ENCODE peak calls at places on chromosomes 12 and 14, in six cellular contexts. One of them, this sample, is unnamed.

GRCh38 chr14:57725399-57726077 is 140.4 kb downstream of the SLC35F4 start:
- DNase-seq in lower leg skin: no peak
- DNase-seq in lung: no peak
- DNase-seq in mucosa of descending colon: no peak
- DNase-seq in uterus: no peak
- DNase-seq in CD4-positive, alpha-beta T cell: no peak
- DNase-seq in this sample: no peak

GRCh38 chr12:79661629-79662028 is 29.1 kb downstream of the PAWR start:
- DNase-seq in lower leg skin: no peak
- DNase-seq in lung: no peak
- DNase-seq in mucosa of descending colon: no peak
- DNase-seq in uterus: no peak
- DNase-seq in CD4-positive, alpha-beta T cell: no peak
- DNase-seq in this sample: no peak

GRCh38 chr12:76080017-76080728 is 4.3 kb downstream of the NAP1L1 start:
- DNase-seq in lower leg skin: no peak
- DNase-seq in lung: no peak
- DNase-seq in mucosa of descending colon: no peak
- DNase-seq in uterus: no peak
- DNase-seq in CD4-positive, alpha-beta T cell: no peak
- DNase-seq in this sample: no peak

GRCh38 chr12:28780096-28780495 is 369.0 kb upstream of the FAR2 start:
- DNase-seq in lower leg skin: peak
- DNase-seq in lung: no peak
- DNase-seq in mucosa of descending colon: no peak
- DNase-seq in uterus: no peak
- DNase-seq in CD4-positive, alpha-beta T cell: no peak
- DNase-seq in this sample: no peak

GRCh38 chr12:48824112-48824511 is 5.8 kb downstream of the CACNB3 start:
- DNase-seq in lower leg skin: no peak
- DNase-seq in lung: peak
- DNase-seq in mucosa of descending colon: no peak
- DNase-seq in uterus: no peak
- DNase-seq in CD4-positive, alpha-beta T cell: no peak
- DNase-seq in this sample: peak

GRCh38 chr14:92690171-92691011 is 58.0 kb downstream of the LGMN start:
- DNase-seq in lower leg skin: no peak
- DNase-seq in lung: peak
- DNase-seq in mucosa of descending colon: peak
- DNase-seq in uterus: peak
- DNase-seq in CD4-positive, alpha-beta T cell: no peak
- DNase-seq in this sample: peak

GRCh38 chr12:127810026-127810425 is 456.9 kb upstream of the TMEM132C start:
- DNase-seq in lower leg skin: peak
- DNase-seq in lung: no peak
- DNase-seq in mucosa of descending colon: peak
- DNase-seq in uterus: no peak
- DNase-seq in CD4-positive, alpha-beta T cell: no peak
- DNase-seq in this sample: no peak

GRCh38 chr12:464484-465267 is 4.9 kb downstream of the B4GALNT3 start:
- DNase-seq in lower leg skin: no peak
- DNase-seq in lung: no peak
- DNase-seq in mucosa of descending colon: no peak
- DNase-seq in uterus: no peak
- DNase-seq in CD4-positive, alpha-beta T cell: no peak
- DNase-seq in this sample: no peak

GRCh38 chr14:72443991-72444431 is 449.9 kb downstream of the DPF3 start:
- DNase-seq in lower leg skin: no peak
- DNase-seq in lung: no peak
- DNase-seq in mucosa of descending colon: peak
- DNase-seq in uterus: no peak
- DNase-seq in CD4-positive, alpha-beta T cell: no peak
- DNase-seq in this sample: peak

GRCh38 chr14:105066285-105067071 is 1.2 kb upstream of the GPR132 start:
- DNase-seq in lower leg skin: no peak
- DNase-seq in lung: no peak
- DNase-seq in mucosa of descending colon: no peak
- DNase-seq in uterus: no peak
- DNase-seq in CD4-positive, alpha-beta T cell: no peak
- DNase-seq in this sample: peak

GRCh38 chr12:92493816-92494215 is 209.0 kb upstream of the PLEKHG7 start:
- DNase-seq in lower leg skin: no peak
- DNase-seq in lung: no peak
- DNase-seq in mucosa of descending colon: no peak
- DNase-seq in uterus: no peak
- DNase-seq in CD4-positive, alpha-beta T cell: no peak
- DNase-seq in this sample: peak

GRCh38 chr14:38124496-38124895 is 83.2 kb upstream of the SSTR1 start:
- DNase-seq in lower leg skin: no peak
- DNase-seq in lung: no peak
- DNase-seq in mucosa of descending colon: no peak
- DNase-seq in uterus: no peak
- DNase-seq in CD4-positive, alpha-beta T cell: no peak
- DNase-seq in this sample: no peak

GRCh38 chr14:93946104-93946503 is 19.0 kb downstream of the FAM181A start:
- DNase-seq in lower leg skin: no peak
- DNase-seq in lung: no peak
- DNase-seq in mucosa of descending colon: no peak
- DNase-seq in uterus: no peak
- DNase-seq in CD4-positive, alpha-beta T cell: no peak
- DNase-seq in this sample: no peak

GRCh38 chr14:20656274-20656673 is 14.8 kb upstream of the OR6S1 start:
- DNase-seq in lower leg skin: no peak
- DNase-seq in lung: no peak
- DNase-seq in mucosa of descending colon: no peak
- DNase-seq in uterus: no peak
- DNase-seq in CD4-positive, alpha-beta T cell: no peak
- DNase-seq in this sample: no peak

GRCh38 chr14:93683241-93683640 is 105.0 kb downstream of the PRIMA1 start:
- DNase-seq in lower leg skin: no peak
- DNase-seq in lung: no peak
- DNase-seq in mucosa of descending colon: peak
- DNase-seq in uterus: no peak
- DNase-seq in CD4-positive, alpha-beta T cell: no peak
- DNase-seq in this sample: peak

GRCh38 chr12:61362037-61362436 is 898.2 kb upstream of the USP15 start:
- DNase-seq in lower leg skin: no peak
- DNase-seq in lung: no peak
- DNase-seq in mucosa of descending colon: no peak
- DNase-seq in uterus: no peak
- DNase-seq in CD4-positive, alpha-beta T cell: no peak
- DNase-seq in this sample: no peak

GRCh38 chr12:61365001-61365400 is 895.2 kb upstream of the USP15 start:
- DNase-seq in lower leg skin: no peak
- DNase-seq in lung: no peak
- DNase-seq in mucosa of descending colon: no peak
- DNase-seq in uterus: no peak
- DNase-seq in CD4-positive, alpha-beta T cell: no peak
- DNase-seq in this sample: no peak

GRCh38 chr12:61367281-61367785 is 892.9 kb upstream of the USP15 start:
- DNase-seq in lower leg skin: no peak
- DNase-seq in lung: no peak
- DNase-seq in mucosa of descending colon: no peak
- DNase-seq in uterus: no peak
- DNase-seq in CD4-positive, alpha-beta T cell: no peak
- DNase-seq in this sample: no peak
- TF ChIP-seq CTCF in lower leg skin: no peak
- TF ChIP-seq CTCF in lung: no peak
- TF ChIP-seq CTCF in mucosa of descending colon: no peak
- TF ChIP-seq CTCF in uterus: no peak
- TF ChIP-seq CTCF in CD4-positive, alpha-beta T cell: no peak
- TF ChIP-seq CTCF in this sample: no peak

GRCh38 chr14:80956105-80956504 is 684 bp downstream of the TSHR start:
- DNase-seq in lower leg skin: no peak
- DNase-seq in lung: no peak
- DNase-seq in mucosa of descending colon: no peak
- DNase-seq in uterus: no peak
- DNase-seq in CD4-positive, alpha-beta T cell: no peak
- DNase-seq in this sample: no peak

GRCh38 chr14:80951491-80951890 is 3.9 kb upstream of the TSHR start:
- DNase-seq in lower leg skin: no peak
- DNase-seq in lung: no peak
- DNase-seq in mucosa of descending colon: no peak
- DNase-seq in uterus: no peak
- DNase-seq in CD4-positive, alpha-beta T cell: no peak
- DNase-seq in this sample: no peak

GRCh38 chr14:80955434-80955939 is at the start of gene TSHR:
- DNase-seq in lower leg skin: no peak
- DNase-seq in lung: no peak
- DNase-seq in mucosa of descending colon: no peak
- DNase-seq in uterus: no peak
- DNase-seq in CD4-positive, alpha-beta T cell: no peak
- DNase-seq in this sample: no peak

GRCh38 chr14:80956922-80957321 is 1.5 kb downstream of the TSHR start:
- DNase-seq in lower leg skin: no peak
- DNase-seq in lung: no peak
- DNase-seq in mucosa of descending colon: peak
- DNase-seq in uterus: no peak
- DNase-seq in CD4-positive, alpha-beta T cell: no peak
- DNase-seq in this sample: no peak

DNA sequence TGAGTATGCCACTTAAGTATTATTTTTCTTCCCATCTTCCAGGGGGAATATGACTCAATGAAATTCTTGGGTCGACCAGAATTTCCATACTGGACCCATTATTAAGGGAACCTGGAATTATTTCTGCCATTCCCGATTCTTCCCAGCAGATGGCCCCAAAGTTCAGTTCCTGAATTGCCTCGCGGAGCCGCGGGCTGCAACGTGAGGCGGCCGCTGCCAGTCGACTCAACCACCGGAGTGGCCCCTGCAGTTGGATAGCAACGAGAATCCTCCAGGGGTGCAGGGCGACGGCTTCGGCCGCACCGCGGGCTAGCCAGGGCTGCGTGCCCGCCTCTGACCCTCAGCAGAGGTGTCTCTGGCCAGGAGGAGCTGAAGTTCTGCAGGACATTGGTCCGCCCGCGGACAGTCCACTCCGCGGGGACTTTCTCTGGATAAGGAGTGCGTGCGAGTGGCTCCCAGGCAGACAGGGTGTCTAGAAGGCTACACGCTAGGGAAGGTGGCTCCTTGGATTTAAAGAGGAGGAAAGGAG is 586 bp upstream of the TSHR start:
- DNase-seq in lower leg skin: peak
- DNase-seq in lung: peak
- DNase-seq in mucosa of descending colon: peak
- DNase-seq in uterus: peak
- DNase-seq in CD4-positive, alpha-beta T cell: peak
- DNase-seq in this sample: peak
- TF ChIP-seq CTCF in lower leg skin: no peak
- TF ChIP-seq CTCF in lung: peak
- TF ChIP-seq CTCF in mucosa of descending colon: peak
- TF ChIP-seq CTCF in uterus: peak
- TF ChIP-seq CTCF in CD4-positive, alpha-beta T cell: peak
- TF ChIP-seq CTCF in this sample: peak

GRCh38 chr12:2273288-2273687 is 220.5 kb downstream of the CACNA1C start:
- DNase-seq in lower leg skin: no peak
- DNase-seq in lung: no peak
- DNase-seq in mucosa of descending colon: no peak
- DNase-seq in uterus: no peak
- DNase-seq in CD4-positive, alpha-beta T cell: no peak
- DNase-seq in this sample: no peak
- TF ChIP-seq CTCF in lower leg skin: no peak
- TF ChIP-seq CTCF in lung: peak
- TF ChIP-seq CTCF in mucosa of descending colon: no peak
- TF ChIP-seq CTCF in uterus: peak
- TF ChIP-seq CTCF in CD4-positive, alpha-beta T cell: no peak
- TF ChIP-seq CTCF in this sample: no peak

DNA sequence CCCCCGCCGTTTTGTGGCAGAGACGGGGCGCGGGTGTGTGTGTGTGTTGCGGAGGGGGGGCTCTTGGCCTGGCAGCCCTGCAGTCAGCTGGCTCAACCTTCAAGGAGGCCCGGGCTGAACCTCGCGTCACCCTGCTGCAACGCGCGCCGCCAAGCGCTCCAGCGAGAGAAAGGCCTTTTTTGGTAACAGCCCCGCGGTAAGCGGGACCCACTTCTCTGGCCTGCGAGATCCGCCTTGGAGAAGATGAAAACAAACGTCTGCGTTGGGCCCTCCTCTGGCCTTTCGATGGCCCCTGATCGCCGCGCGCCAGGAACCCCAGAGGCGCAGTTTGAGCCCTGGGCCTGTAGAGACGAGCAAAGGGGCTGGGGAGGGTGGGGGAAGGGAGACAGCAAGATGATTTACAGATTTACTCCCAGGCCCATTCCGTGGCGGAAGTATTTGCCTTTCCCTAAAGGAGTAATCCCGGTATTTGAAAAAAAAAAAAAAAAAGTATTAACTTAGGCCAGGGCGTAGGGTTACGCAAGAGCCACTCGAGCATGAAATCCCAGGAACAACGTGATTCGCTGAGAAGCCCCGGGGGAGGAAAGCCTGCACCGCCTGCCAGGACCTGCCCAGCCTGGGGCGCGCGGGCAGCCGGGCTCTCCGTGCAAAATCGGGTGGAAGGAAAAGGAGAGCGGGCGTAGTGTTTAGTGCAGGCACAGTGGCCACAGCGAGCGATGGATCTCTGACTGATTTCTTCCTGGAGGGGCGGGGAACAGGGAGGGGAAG is 4.5 kb upstream of the IRF2BPL start:
- DNase-seq in lower leg skin: peak
- DNase-seq in lung: peak
- DNase-seq in mucosa of descending colon: peak
- DNase-seq in uterus: peak
- DNase-seq in CD4-positive, alpha-beta T cell: peak
- DNase-seq in this sample: peak
- TF ChIP-seq CTCF in lower leg skin: no peak
- TF ChIP-seq CTCF in lung: no peak
- TF ChIP-seq CTCF in mucosa of descending colon: peak
- TF ChIP-seq CTCF in uterus: peak
- TF ChIP-seq CTCF in CD4-positive, alpha-beta T cell: no peak
- TF ChIP-seq CTCF in this sample: peak